ENCODE peak calls at places on chromosomes 16 and 17, in five cellular contexts. Y, P, C, Z and B are unnamed samples.
A peak's percentile ranks its signal among the peaks of the same experiment; 100 is the strongest.

GRCh38 chr16:9363520-9363919 is 272.1 kb downstream of the HAPSTR1 start:
- DNase-seq in C (no peak), Z (no peak), P (no peak), Y (no peak), B (no peak)

GRCh38 chr17:31068291-31068690 is 26.5 kb upstream of the NF1 start:
- DNase-seq in P (peak; percentile 25), Y (no peak), Z (no peak), C (peak; percentile 60), B (peak; percentile 13)

GRCh38 chr17:18963126-18964017 is 11.4 kb downstream of the SLC5A10 start:
- DNase-seq in C (no peak), P (no peak), Y (peak; percentile 35), Z (no peak), B (no peak)

GRCh38 chr17:64506201-64506575 is at the start of gene DDX5:
- DNase-seq in P (peak; percentile 96), C (peak; percentile 94), Y (peak; percentile 99), Z (peak; percentile 71), B (peak; percentile 99)

GRCh38 chr17:80363120-80363515 is 51.8 kb upstream of the ENDOV start:
- DNase-seq in C (no peak), Z (no peak), P (peak; percentile 8), Y (peak; percentile 22), B (no peak)

GRCh38 chr16:1037023-1037933 is 35.3 kb upstream of the SSTR5 start:
- DNase-seq in P (no peak), C (no peak), Z (no peak), Y (no peak), B (no peak)

GRCh38 chr16:25097304-25097988 is 14.1 kb upstream of the LCMT1 start:
- DNase-seq in C (no peak), Z (no peak), P (peak; percentile 7), Y (no peak), B (no peak)

GRCh38 chr16:17161034-17161433 is 309.7 kb downstream of the XYLT1 start:
- DNase-seq in Y (no peak), P (no peak), C (no peak), Z (no peak), B (no peak)

GRCh38 chr16:30858111-30858495 is 35.8 kb downstream of the BCL7C start:
- DNase-seq in Y (no peak), P (no peak), C (no peak), Z (no peak), B (no peak)

GRCh38 chr16:17068524-17068923 is 402.2 kb downstream of the XYLT1 start:
- DNase-seq in C (no peak), Z (no peak), Y (no peak), P (no peak), B (no peak)

GRCh38 chr16:11795887-11796226 is 1.2 kb downstream of the ZC3H7A start:
- DNase-seq in Y (no peak), C (no peak), P (no peak), Z (no peak), B (no peak)

GRCh38 chr16:84943620-84944019 is 67.7 kb downstream of the ZDHHC7 start:
- DNase-seq in Z (no peak), P (no peak), Y (no peak), C (no peak), B (no peak)

GRCh38 chr16:58537124-58537906 is 22.0 kb downstream of the SETD6 start:
- DNase-seq in Y (no peak), P (no peak), C (no peak), Z (no peak), B (no peak)

GRCh38 chr17:32099686-32100085 is 42.6 kb upstream of the RHOT1 start:
- DNase-seq in Z (no peak), Y (no peak), P (no peak), C (no peak), B (no peak)

GRCh38 chr17:81069084-81069645 is 34.2 kb downstream of the BAIAP2 start:
- DNase-seq in Z (no peak), P (no peak), C (no peak), Y (peak; percentile 77), B (no peak)

GRCh38 chr17:68085751-68086445 is 50.4 kb downstream of the KPNA2 start:
- DNase-seq in C (no peak), P (no peak), Y (no peak), Z (no peak), B (no peak)

GRCh38 chr17:59435238-59435637 is 103.8 kb downstream of the YPEL2 start:
- DNase-seq in Y (no peak), P (peak; percentile 81), C (no peak), Z (peak; percentile 82), B (no peak)

GRCh38 chr16:67399218-67399733 is 6.0 kb upstream of the TPPP3 start:
- DNase-seq in P (no peak), Y (peak; percentile 77), Z (no peak), C (peak; percentile 83), B (no peak)

GRCh38 chr16:52529226-52529625 is 17.7 kb downstream of the TOX3 start:
- DNase-seq in Y (no peak), P (no peak), C (no peak), Z (no peak), B (no peak)

GRCh38 chr16:74563828-74564263 is 43.1 kb downstream of the GLG1 start:
- DNase-seq in C (no peak), Y (peak; percentile 64), P (peak; percentile 32), Z (no peak), B (no peak)